ENCODE peak calls at places on chromosomes 12 and 14, in eight cellular contexts. V, X, F, H, K, R, J and W are unnamed samples.
A peak's percentile ranks its signal among the peaks of the same experiment; 100 is the strongest.

GRCh38 chr14:38250316-38250715 is 5.6 kb downstream of the CLEC14A start:
- DNase-seq in V (no peak), X (no peak), F (no peak), H (no peak), K (no peak), R (no peak), J (no peak), W (no peak)

GRCh38 chr12:12586879-12587675 is 24.4 kb upstream of the DUSP16 start:
- DNase-seq in V (no peak), X (no peak), F (no peak), H (no peak), K (no peak), R (peak; percentile 62), J (no peak), W (peak; percentile 27)

GRCh38 chr12:127760996-127761395 is 506.0 kb upstream of the TMEM132C start:
- DNase-seq in V (no peak), X (no peak), F (no peak), H (no peak), K (no peak), R (no peak), J (no peak), W (no peak)

GRCh38 chr14:101601603-101602465 is 40.5 kb downstream of the DIO3 start:
- DNase-seq in V (no peak), X (no peak), F (no peak), H (no peak), K (no peak), R (peak; percentile 5), J (no peak), W (no peak)

GRCh38 chr12:3869448-3869847 is 3.8 kb downstream of the PARP11 start:
- DNase-seq in V (no peak), X (no peak), F (no peak), H (no peak), K (no peak), R (no peak), J (no peak), W (no peak)

GRCh38 chr14:35808076-35808657 is 928 bp downstream of the RALGAPA1 start:
- DNase-seq in V (peak; percentile 18), X (peak; percentile 23), F (no peak), H (peak; percentile 43), K (no peak), R (no peak), J (peak; percentile 16), W (peak; percentile 45)

GRCh38 chr12:112759786-112760185 is 31.8 kb upstream of the RPH3A start:
- DNase-seq in V (no peak), X (no peak), F (no peak), H (no peak), K (no peak), R (no peak), J (no peak), W (no peak)

GRCh38 chr12:50207424-50207823 is 40.3 kb upstream of the CERS5 start:
- DNase-seq in V (no peak), X (no peak), F (no peak), H (no peak), K (no peak), R (no peak), J (no peak), W (no peak)

GRCh38 chr12:116303929-116304328 is 26.4 kb upstream of the MED13L start:
- DNase-seq in V (no peak), X (no peak), F (peak; percentile 29), H (no peak), K (no peak), R (no peak), J (no peak), W (no peak)

GRCh38 chr14:91280129-91280528 is 35.6 kb upstream of the GPR68 start:
- DNase-seq in V (no peak), X (no peak), F (no peak), H (no peak), K (no peak), R (no peak), J (no peak), W (no peak)

GRCh38 chr12:45713108-45713507 is 16.4 kb upstream of the ARID2 start:
- DNase-seq in V (no peak), X (no peak), F (peak; percentile 17), H (no peak), K (no peak), R (no peak), J (peak; percentile 32), W (no peak)

GRCh38 chr14:69543341-69544249 is 31.1 kb downstream of the CCDC177 start:
- DNase-seq in V (peak; percentile 20), X (peak; percentile 26), F (peak; percentile 90), H (peak; percentile 94), K (peak; percentile 84), R (peak; percentile 72), J (peak; percentile 89), W (peak; percentile 66)

GRCh38 chr12:125860672-125861288 is 795.5 kb downstream of the AACS start:
- DNase-seq in V (no peak), X (peak; percentile 12), F (no peak), H (no peak), K (no peak), R (no peak), J (no peak), W (no peak)

GRCh38 chr12:84632556-84632955 is 280.0 kb downstream of the SLC6A15 start:
- DNase-seq in V (no peak), X (no peak), F (peak; percentile 68), H (peak; percentile 80), K (no peak), R (no peak), J (no peak), W (no peak)

GRCh38 chr12:64757778-64758177 is 1.4 kb downstream of the GNS start:
- DNase-seq in V (no peak), X (no peak), F (no peak), H (no peak), K (no peak), R (no peak), J (no peak), W (no peak)

GRCh38 chr14:66426451-66426850 is 59.7 kb upstream of the CCDC196 start:
- DNase-seq in V (no peak), X (no peak), F (no peak), H (no peak), K (no peak), R (no peak), J (no peak), W (no peak)

GRCh38 chr14:96586921-96587822 is 85.0 kb downstream of the PAPOLA start:
- DNase-seq in V (no peak), X (no peak), F (no peak), H (no peak), K (no peak), R (no peak), J (no peak), W (no peak)

GRCh38 chr12:98894412-98895085 is 249.5 kb downstream of the APAF1 start:
- DNase-seq in V (no peak), X (no peak), F (no peak), H (no peak), K (no peak), R (no peak), J (peak; percentile 3), W (no peak)

GRCh38 chr14:94923771-94924170 is 153.9 kb upstream of the GSC start:
- DNase-seq in V (no peak), X (no peak), F (no peak), H (no peak), K (no peak), R (no peak), J (no peak), W (peak; percentile 46)

GRCh38 chr14:97251423-97252155 is 454.4 kb downstream of the VRK1 start:
- DNase-seq in V (no peak), X (no peak), F (no peak), H (no peak), K (no peak), R (no peak), J (no peak), W (no peak)

GRCh38 chr14:78291958-78292357 is 121.8 kb downstream of the NRXN3 start:
- DNase-seq in V (no peak), X (no peak), F (no peak), H (no peak), K (no peak), R (no peak), J (no peak), W (no peak)

GRCh38 chr12:46981627-46982026 is 97.8 kb upstream of the PCED1B start:
- DNase-seq in V (no peak), X (no peak), F (no peak), H (no peak), K (no peak), R (no peak), J (no peak), W (no peak)

GRCh38 chr12:55996715-55997534 is at the start of gene SUOX:
- DNase-seq in V (peak; percentile 92), X (peak; percentile 98), F (peak; percentile 98), H (peak; percentile 97), K (peak; percentile 96), R (peak; percentile 96), J (peak; percentile 98), W (peak; percentile 97)

GRCh38 chr12:32737715-32738114 is 18.0 kb downstream of the YARS2 start:
- DNase-seq in V (no peak), X (no peak), F (no peak), H (no peak), K (no peak), R (no peak), J (no peak), W (no peak)

GRCh38 chr12:53733051-53733812 is 6.0 kb upstream of the CALCOCO1 start:
- DNase-seq in V (no peak), X (no peak), F (peak; percentile 78), H (no peak), K (no peak), R (no peak), J (peak; percentile 41), W (no peak)

GRCh38 chr12:106081606-106082005 is 57.1 kb downstream of the NUAK1 start:
- DNase-seq in V (no peak), X (no peak), F (peak; percentile 83), H (peak; percentile 40), K (no peak), R (no peak), J (no peak), W (no peak)